ENCODE peak calls at places on chromosomes 12 and 14, in seven cellular contexts. S is activated naive CD4-positive, alpha-beta T cell; P is AG10803; F is NCI-H1417; Q is activated CD8-positive, alpha-beta T cell treated with anti-CD3 and anti-CD28 coated beads, Interleukin-2, amount 10 ng/mL, durations not matched to agents 7 days and 5 days; C is activated CD8-positive, alpha-beta memory T cell treated with anti-CD3 and anti-CD28 coated beads, Interleukin-2, amount 50 U/mL, for 4 hours; X is smooth muscle cell of the brain vasculature. Y is an unnamed sample.

GRCh38 chr12:83823386-83824045 is 1089.1 kb downstream of the SLC6A15 start:
- DNase-seq in Q (peak), F (peak), C (no peak), X (no peak), P (no peak), S (no peak), Y (peak)

GRCh38 chr14:91284146-91284790 is 39.8 kb upstream of the GPR68 start:
- DNase-seq in P (peak), Q (no peak), S (no peak), X (no peak), C (no peak), F (no peak), Y (no peak)

GRCh38 chr12:28795306-28795705 is 353.8 kb upstream of the FAR2 start:
- DNase-seq in F (no peak), C (no peak), P (peak), S (no peak), Q (no peak), X (no peak), Y (no peak)

GRCh38 chr12:108302034-108302433 is 37.1 kb downstream of the CMKLR1 start:
- DNase-seq in S (no peak), Q (no peak), P (no peak), F (no peak), X (no peak), C (no peak), Y (no peak)

GRCh38 chr12:1836854-1837411 is 16.6 kb downstream of the LRTM2 start:
- DNase-seq in S (no peak), C (no peak), F (no peak), P (no peak), X (no peak), Q (no peak), Y (peak)

GRCh38 chr12:92094751-92095161 is 50.9 kb downstream of the BTG1 start:
- DNase-seq in F (no peak), Q (no peak), S (no peak), C (no peak), P (peak), X (no peak), Y (no peak)

GRCh38 chr12:66960704-66961690 is 282.1 kb upstream of the GRIP1 start:
- DNase-seq in P (no peak), C (no peak), S (no peak), F (no peak), Q (no peak), X (no peak), Y (no peak)

GRCh38 chr14:79730911-79731310 is 480.4 kb downstream of the DIO2 start:
- DNase-seq in F (no peak), X (no peak), P (no peak), S (no peak), C (no peak), Q (no peak), Y (no peak)

GRCh38 chr12:47903151-47903611 is 1.6 kb downstream of the VDR start:
- DNase-seq in P (peak), Q (no peak), F (no peak), X (no peak), S (no peak), C (no peak), Y (no peak)

GRCh38 chr14:67856806-67857205 is 37.2 kb downstream of the RAD51B start:
- DNase-seq in S (no peak), F (no peak), Q (no peak), P (peak), C (no peak), X (no peak), Y (no peak)

GRCh38 chr14:95486875-95487668 is 29.4 kb downstream of the SYNE3 start:
- DNase-seq in C (no peak), S (no peak), Q (no peak), P (no peak), F (peak), X (no peak), Y (no peak)

GRCh38 chr14:105430535-105430934 is 10.9 kb downstream of the MTA1 start:
- DNase-seq in X (no peak), Q (no peak), S (no peak), C (no peak), F (no peak), P (peak), Y (no peak)

GRCh38 chr14:105477659-105478623 is 3.3 kb downstream of the CRIP2 start:
- DNase-seq in Q (no peak), F (no peak), X (no peak), S (peak), C (peak), P (no peak), Y (no peak)

GRCh38 chr14:71720978-71721624 is 211.1 kb upstream of the RGS6 start:
- DNase-seq in C (no peak), S (no peak), X (peak), F (peak), Q (peak), P (peak), Y (peak)

Y was measured in globus pallidus.